ENCODE peak calls at places on chromosomes 13 and 19, in eight cellular contexts. O, J, N, C, W, M, I and Q are unnamed samples.

GRCh38 chr19:45076029-45076850 is at the start of gene ZNF296:
- DNase-seq in O (peak), C (peak), W (peak), I (no peak), M (peak), N (peak), J (peak), Q (no peak)

GRCh38 chr13:36533806-36534205 is 101.5 kb downstream of the CCNA1 start:
- DNase-seq in W (no peak), N (no peak), I (no peak), O (no peak), J (no peak), M (no peak), C (no peak), Q (no peak)

GRCh38 chr19:13880059-13880672 is 3.2 kb downstream of the NANOS3 start:
- DNase-seq in N (peak), C (peak), O (peak), M (peak), W (peak), I (peak), J (peak), Q (peak)

GRCh38 chr19:33199441-33200265 is 5.5 kb downstream of the LRP3 start:
- DNase-seq in N (no peak), J (no peak), M (no peak), W (peak), I (no peak), C (peak), O (no peak), Q (no peak)

GRCh38 chr13:112254900-112255299 is 121.3 kb upstream of the SPACA7 start:
- DNase-seq in W (no peak), M (no peak), O (no peak), N (no peak), J (no peak), C (no peak), I (no peak), Q (no peak)

GRCh38 chr19:16076958-16077611 is 790 bp downstream of the TPM4 start:
- DNase-seq in M (no peak), J (no peak), N (no peak), O (peak), W (peak), C (peak), I (no peak), Q (no peak)

GRCh38 chr19:18291590-18292459 is 10.4 kb upstream of the JUND start:
- DNase-seq in O (peak), C (peak), N (peak), I (no peak), J (peak), W (peak), M (peak), Q (peak)

GRCh38 chr13:60425332-60425731 is 28.3 kb downstream of the TDRD3 start:
- DNase-seq in N (no peak), O (no peak), M (no peak), C (no peak), I (no peak), W (no peak), J (no peak), Q (no peak)

GRCh38 chr13:47499358-47500150 is 501.5 kb downstream of the SUCLA2 start:
- DNase-seq in C (peak), M (no peak), O (peak), W (no peak), J (no peak), I (no peak), N (no peak), Q (peak)

GRCh38 chr19:42089772-42090171 is 13.8 kb downstream of the ZNF574 start:
- DNase-seq in C (no peak), O (no peak), I (no peak), J (no peak), W (no peak), M (no peak), N (no peak), Q (no peak)

GRCh38 chr13:49185264-49185663 is 34.9 kb upstream of the MLNR start:
- DNase-seq in W (no peak), M (no peak), I (no peak), O (no peak), C (no peak), N (no peak), J (no peak), Q (no peak)

GRCh38 chr13:41780736-41781708 is 179.9 kb downstream of the VWA8 start:
- DNase-seq in N (no peak), O (peak), W (no peak), J (no peak), C (peak), M (no peak), I (no peak), Q (no peak)